ENCODE peak calls at places on chromosomes 2 and 18, in ten cellular contexts. Y, L, D, Z, Q, V, H, X, M and S are unnamed samples.

GRCh38 chr2:70091364-70091763 is 4.1 kb downstream of the PCBP1 start:
- DNase-seq in Q (no peak), V (no peak), L (no peak), Y (peak; percentile 28), Z (no peak), M (no peak), D (no peak), X (no peak), H (no peak), S (no peak)

GRCh38 chr2:213238753-213239591 is 45.3 kb upstream of the SPAG16 start:
- DNase-seq in L (no peak), Q (no peak), Z (peak; percentile 87), Y (no peak), V (no peak), M (no peak), D (peak; percentile 55), H (no peak), X (no peak), S (peak; percentile 50)

GRCh38 chr2:98759338-98759737 is 28.4 kb upstream of the MGAT4A start:
- DNase-seq in Q (peak; percentile 66), L (no peak), H (no peak), X (no peak), V (no peak), Y (no peak), Z (no peak), M (no peak), D (no peak), S (no peak)

GRCh38 chr2:179449010-179449409 is 184.4 kb upstream of the SESTD1 start:
- DNase-seq in L (no peak), Z (no peak), Y (no peak), M (no peak), D (no peak), V (no peak), H (no peak), X (no peak), Q (no peak), S (no peak)

GRCh38 chr2:128342550-128342949 is 23.9 kb upstream of the HS6ST1 start:
- DNase-seq in Z (peak; percentile 49), Q (no peak), D (no peak), Y (no peak), M (no peak), V (no peak), X (no peak), L (no peak), H (peak; percentile 36), S (no peak)

GRCh38 chr2:227780981-227781630 is 32.5 kb upstream of the CCL20 start:
- DNase-seq in Z (peak; percentile 26), X (no peak), Q (no peak), M (no peak), L (no peak), Y (no peak), V (no peak), H (peak; percentile 57), D (no peak), S (no peak)

GRCh38 chr2:152134488-152135280 is 35.8 kb upstream of the CACNB4 start:
- DNase-seq in Y (no peak), H (no peak), V (no peak), D (no peak), X (no peak), L (no peak), Z (no peak), M (no peak), Q (no peak), S (no peak)

GRCh38 chr2:205273627-205274026 is 408.7 kb upstream of the NRP2 start:
- DNase-seq in X (no peak), D (no peak), H (no peak), Z (no peak), V (peak; percentile 7), L (no peak), Q (no peak), Y (no peak), M (no peak), S (no peak)

GRCh38 chr2:61255580-61256437 is 93.8 kb downstream of the C2orf74 start:
- DNase-seq in Y (no peak), Z (peak; percentile 76), V (peak; percentile 14), L (no peak), M (no peak), D (no peak), Q (no peak), H (no peak), X (no peak), S (no peak)

GRCh38 chr2:158024288-158024898 is 77.3 kb upstream of the UPP2 start:
- DNase-seq in X (no peak), M (peak; percentile 17), L (peak; percentile 53), Q (peak; percentile 45), Z (peak; percentile 85), D (peak; percentile 60), Y (peak; percentile 81), H (no peak), V (peak; percentile 55), S (peak; percentile 59)

GRCh38 chr2:45614871-45615270 is 3.8 kb upstream of the SRBD1 start:
- DNase-seq in L (no peak), V (no peak), X (no peak), H (no peak), Q (no peak), Z (no peak), D (no peak), Y (no peak), M (no peak), S (no peak)

GRCh38 chr2:42230891-42231290 is 61.7 kb downstream of the EML4 start:
- DNase-seq in Y (no peak), Q (no peak), D (no peak), X (no peak), Z (no peak), L (no peak), M (no peak), H (no peak), V (no peak), S (no peak)

GRCh38 chr2:113692698-113693428 is 63.6 kb downstream of the SLC35F5 start:
- DNase-seq in V (no peak), X (no peak), H (no peak), L (no peak), D (no peak), Q (peak; percentile 32), M (no peak), Z (no peak), Y (no peak), S (no peak)

GRCh38 chr2:198657520-198658121 is 800.1 kb downstream of the SATB2 start:
- DNase-seq in M (no peak), Q (peak; percentile 82), V (peak; percentile 3), Z (peak; percentile 40), H (no peak), D (no peak), Y (no peak), X (no peak), L (peak; percentile 46), S (no peak)

GRCh38 chr2:16478817-16479216 is 186.8 kb downstream of the CYRIA start:
- DNase-seq in D (no peak), Y (no peak), L (no peak), Q (no peak), M (no peak), H (no peak), V (no peak), Z (peak; percentile 12), X (no peak), S (no peak)

GRCh38 chr2:206556357-206556949 is 85.8 kb upstream of the FAM237A start:
- DNase-seq in Z (peak; percentile 62), Q (peak; percentile 28), H (no peak), D (no peak), L (peak; percentile 55), V (peak; percentile 36), M (no peak), Y (no peak), X (peak; percentile 19), S (no peak)

GRCh38 chr2:177669625-177670330 is 277.2 kb downstream of the AGPS start:
- DNase-seq in L (no peak), H (no peak), D (no peak), X (no peak), Y (no peak), Q (no peak), Z (no peak), M (no peak), V (no peak), S (no peak)

GRCh38 chr18:73551211-73551610 is 596.4 kb downstream of the FBXO15 start:
- DNase-seq in X (no peak), Y (no peak), Q (no peak), Z (no peak), H (no peak), M (no peak), L (peak; percentile 48), D (no peak), V (no peak), S (no peak)

GRCh38 chr2:34234823-34235222 is 635.7 kb upstream of the FAM98A start:
- DNase-seq in D (no peak), V (no peak), Z (no peak), Q (no peak), X (no peak), Y (no peak), M (no peak), H (no peak), L (no peak), S (no peak)

GRCh38 chr2:10120938-10121574 is 1.5 kb upstream of the RRM2 start:
- DNase-seq in D (no peak), Z (peak; percentile 12), Q (peak; percentile 57), M (no peak), H (no peak), Y (no peak), L (peak; percentile 75), V (no peak), X (no peak), S (no peak)

GRCh38 chr2:179842498-179843153 is 18.8 kb downstream of the ZNF385B start:
- DNase-seq in Q (peak; percentile 77), X (no peak), Z (no peak), Y (no peak), L (peak; percentile 43), H (no peak), D (no peak), M (no peak), V (peak; percentile 70), S (no peak)

GRCh38 chr2:34070196-34070595 is 471.1 kb upstream of the FAM98A start:
- DNase-seq in D (no peak), X (no peak), H (no peak), Q (no peak), Z (no peak), Y (no peak), V (no peak), L (no peak), M (no peak), S (no peak)

GRCh38 chr2:206154197-206154596 is 5.0 kb downstream of the NDUFS1 start:
- DNase-seq in X (no peak), Q (peak; percentile 44), D (no peak), Z (no peak), Y (no peak), M (no peak), L (no peak), V (no peak), H (no peak), S (no peak)

GRCh38 chr2:62527478-62528210 is 21.6 kb upstream of the TMEM17 start:
- DNase-seq in H (no peak), L (no peak), X (peak; percentile 2), M (no peak), Q (no peak), V (no peak), Z (no peak), D (no peak), Y (no peak), S (no peak)